ENCODE peak calls at places on chromosomes 12 and 14, in eight cellular contexts. One of them, this sample, is unnamed.

GRCh38 chr14:71130491-71131179 is 223.4 kb downstream of the PCNX1 start:
- DNase-seq in T-helper 1 cell: peak; percentile 25
- DNase-seq in stimulated activated CD8-positive, alpha-beta memory T cell treated with anti-CD3 and anti-CD28 coated beads, Interleukin-15, amount 100 ng/mL, for 4 hours: no peak
- DNase-seq in activated CD4-positive, alpha-beta T cell treated with anti-CD3 and anti-CD28 coated beads for 4 hours: no peak
- DNase-seq in endothelial cell of umbilical vein: peak; percentile 70
- DNase-seq in NCI-H748 treated with DMSO at 0.1 percent for 48 hours: no peak
- DNase-seq in midbrain: no peak
- DNase-seq in CD8-positive, alpha-beta memory T cell: no peak
- DNase-seq in this sample: no peak

GRCh38 chr12:70982991-70983390 is 62.5 kb upstream of the PTPRR start:
- DNase-seq in CD8-positive, alpha-beta memory T cell: no peak
- DNase-seq in activated CD4-positive, alpha-beta T cell treated with anti-CD3 and anti-CD28 coated beads for 4 hours: no peak
- DNase-seq in endothelial cell of umbilical vein: no peak
- DNase-seq in NCI-H748 treated with DMSO at 0.1 percent for 48 hours: no peak
- DNase-seq in T-helper 1 cell: no peak
- DNase-seq in midbrain: no peak
- DNase-seq in stimulated activated CD8-positive, alpha-beta memory T cell treated with anti-CD3 and anti-CD28 coated beads, Interleukin-15, amount 100 ng/mL, for 4 hours: no peak
- DNase-seq in this sample: no peak

GRCh38 chr12:2383276-2384028 is 330.7 kb downstream of the CACNA1C start:
- DNase-seq in stimulated activated CD8-positive, alpha-beta memory T cell treated with anti-CD3 and anti-CD28 coated beads, Interleukin-15, amount 100 ng/mL, for 4 hours: no peak
- DNase-seq in T-helper 1 cell: no peak
- DNase-seq in activated CD4-positive, alpha-beta T cell treated with anti-CD3 and anti-CD28 coated beads for 4 hours: no peak
- DNase-seq in midbrain: no peak
- DNase-seq in NCI-H748 treated with DMSO at 0.1 percent for 48 hours: no peak
- DNase-seq in endothelial cell of umbilical vein: no peak
- DNase-seq in CD8-positive, alpha-beta memory T cell: no peak
- DNase-seq in this sample: no peak

GRCh38 chr12:98894412-98895085 is 249.5 kb downstream of the APAF1 start:
- DNase-seq in T-helper 1 cell: no peak
- DNase-seq in midbrain: peak; percentile 75
- DNase-seq in CD8-positive, alpha-beta memory T cell: no peak
- DNase-seq in endothelial cell of umbilical vein: no peak
- DNase-seq in stimulated activated CD8-positive, alpha-beta memory T cell treated with anti-CD3 and anti-CD28 coated beads, Interleukin-15, amount 100 ng/mL, for 4 hours: no peak
- DNase-seq in activated CD4-positive, alpha-beta T cell treated with anti-CD3 and anti-CD28 coated beads for 4 hours: no peak
- DNase-seq in NCI-H748 treated with DMSO at 0.1 percent for 48 hours: no peak
- DNase-seq in this sample: no peak

GRCh38 chr12:99390707-99391106 is 256.8 kb upstream of the GARIN6 start:
- DNase-seq in stimulated activated CD8-positive, alpha-beta memory T cell treated with anti-CD3 and anti-CD28 coated beads, Interleukin-15, amount 100 ng/mL, for 4 hours: no peak
- DNase-seq in NCI-H748 treated with DMSO at 0.1 percent for 48 hours: no peak
- DNase-seq in T-helper 1 cell: no peak
- DNase-seq in CD8-positive, alpha-beta memory T cell: no peak
- DNase-seq in midbrain: no peak
- DNase-seq in activated CD4-positive, alpha-beta T cell treated with anti-CD3 and anti-CD28 coated beads for 4 hours: no peak
- DNase-seq in endothelial cell of umbilical vein: no peak
- DNase-seq in this sample: no peak

GRCh38 chr14:43687866-43688265 is 819.2 kb downstream of the FSCB start:
- DNase-seq in NCI-H748 treated with DMSO at 0.1 percent for 48 hours: no peak
- DNase-seq in T-helper 1 cell: no peak
- DNase-seq in stimulated activated CD8-positive, alpha-beta memory T cell treated with anti-CD3 and anti-CD28 coated beads, Interleukin-15, amount 100 ng/mL, for 4 hours: no peak
- DNase-seq in CD8-positive, alpha-beta memory T cell: no peak
- DNase-seq in midbrain: no peak
- DNase-seq in endothelial cell of umbilical vein: no peak
- DNase-seq in activated CD4-positive, alpha-beta T cell treated with anti-CD3 and anti-CD28 coated beads for 4 hours: no peak
- DNase-seq in this sample: no peak

GRCh38 chr12:98456583-98457573 is 58.5 kb upstream of the TMPO start:
- DNase-seq in CD8-positive, alpha-beta memory T cell: no peak
- DNase-seq in activated CD4-positive, alpha-beta T cell treated with anti-CD3 and anti-CD28 coated beads for 4 hours: peak; percentile 15
- DNase-seq in stimulated activated CD8-positive, alpha-beta memory T cell treated with anti-CD3 and anti-CD28 coated beads, Interleukin-15, amount 100 ng/mL, for 4 hours: no peak
- DNase-seq in T-helper 1 cell: peak; percentile 14
- DNase-seq in NCI-H748 treated with DMSO at 0.1 percent for 48 hours: peak; percentile 12
- DNase-seq in midbrain: no peak
- DNase-seq in endothelial cell of umbilical vein: peak; percentile 60
- DNase-seq in this sample: no peak

GRCh38 chr12:6222009-6222702 is 22.0 kb downstream of the CD9 start:
- DNase-seq in midbrain: peak; percentile 26
- DNase-seq in T-helper 1 cell: no peak
- DNase-seq in NCI-H748 treated with DMSO at 0.1 percent for 48 hours: no peak
- DNase-seq in activated CD4-positive, alpha-beta T cell treated with anti-CD3 and anti-CD28 coated beads for 4 hours: no peak
- DNase-seq in CD8-positive, alpha-beta memory T cell: no peak
- DNase-seq in endothelial cell of umbilical vein: peak; percentile 56
- DNase-seq in stimulated activated CD8-positive, alpha-beta memory T cell treated with anti-CD3 and anti-CD28 coated beads, Interleukin-15, amount 100 ng/mL, for 4 hours: no peak
- DNase-seq in this sample: no peak

GRCh38 chr12:91805031-91805430 is 340.6 kb downstream of the BTG1 start:
- DNase-seq in midbrain: no peak
- DNase-seq in CD8-positive, alpha-beta memory T cell: no peak
- DNase-seq in NCI-H748 treated with DMSO at 0.1 percent for 48 hours: no peak
- DNase-seq in activated CD4-positive, alpha-beta T cell treated with anti-CD3 and anti-CD28 coated beads for 4 hours: no peak
- DNase-seq in T-helper 1 cell: no peak
- DNase-seq in stimulated activated CD8-positive, alpha-beta memory T cell treated with anti-CD3 and anti-CD28 coated beads, Interleukin-15, amount 100 ng/mL, for 4 hours: no peak
- DNase-seq in endothelial cell of umbilical vein: no peak
- DNase-seq in this sample: no peak

GRCh38 chr12:108505121-108505520 is 10.0 kb upstream of the FICD start:
- DNase-seq in stimulated activated CD8-positive, alpha-beta memory T cell treated with anti-CD3 and anti-CD28 coated beads, Interleukin-15, amount 100 ng/mL, for 4 hours: no peak
- DNase-seq in T-helper 1 cell: no peak
- DNase-seq in endothelial cell of umbilical vein: no peak
- DNase-seq in midbrain: no peak
- DNase-seq in CD8-positive, alpha-beta memory T cell: no peak
- DNase-seq in activated CD4-positive, alpha-beta T cell treated with anti-CD3 and anti-CD28 coated beads for 4 hours: no peak
- DNase-seq in NCI-H748 treated with DMSO at 0.1 percent for 48 hours: peak; percentile 60
- DNase-seq in this sample: no peak

GRCh38 chr12:106135075-106135474 is 3.7 kb downstream of the NUAK1 start:
- DNase-seq in activated CD4-positive, alpha-beta T cell treated with anti-CD3 and anti-CD28 coated beads for 4 hours: no peak
- DNase-seq in T-helper 1 cell: no peak
- DNase-seq in endothelial cell of umbilical vein: no peak
- DNase-seq in stimulated activated CD8-positive, alpha-beta memory T cell treated with anti-CD3 and anti-CD28 coated beads, Interleukin-15, amount 100 ng/mL, for 4 hours: no peak
- DNase-seq in NCI-H748 treated with DMSO at 0.1 percent for 48 hours: no peak
- DNase-seq in CD8-positive, alpha-beta memory T cell: no peak
- DNase-seq in midbrain: peak; percentile 34
- DNase-seq in this sample: no peak

GRCh38 chr12:60235261-60235660 is 639.4 kb downstream of the SLC16A7 start:
- DNase-seq in stimulated activated CD8-positive, alpha-beta memory T cell treated with anti-CD3 and anti-CD28 coated beads, Interleukin-15, amount 100 ng/mL, for 4 hours: no peak
- DNase-seq in T-helper 1 cell: no peak
- DNase-seq in midbrain: no peak
- DNase-seq in CD8-positive, alpha-beta memory T cell: no peak
- DNase-seq in activated CD4-positive, alpha-beta T cell treated with anti-CD3 and anti-CD28 coated beads for 4 hours: no peak
- DNase-seq in endothelial cell of umbilical vein: no peak
- DNase-seq in NCI-H748 treated with DMSO at 0.1 percent for 48 hours: no peak
- DNase-seq in this sample: no peak

GRCh38 chr14:100641274-100641860 is 54.1 kb upstream of the BEGAIN start:
- DNase-seq in activated CD4-positive, alpha-beta T cell treated with anti-CD3 and anti-CD28 coated beads for 4 hours: no peak
- DNase-seq in T-helper 1 cell: no peak
- DNase-seq in endothelial cell of umbilical vein: no peak
- DNase-seq in NCI-H748 treated with DMSO at 0.1 percent for 48 hours: no peak
- DNase-seq in CD8-positive, alpha-beta memory T cell: no peak
- DNase-seq in stimulated activated CD8-positive, alpha-beta memory T cell treated with anti-CD3 and anti-CD28 coated beads, Interleukin-15, amount 100 ng/mL, for 4 hours: no peak
- DNase-seq in midbrain: no peak
- DNase-seq in this sample: no peak

GRCh38 chr14:74014299-74014698 is 4.8 kb downstream of the ENTPD5 start:
- DNase-seq in T-helper 1 cell: no peak
- DNase-seq in endothelial cell of umbilical vein: no peak
- DNase-seq in NCI-H748 treated with DMSO at 0.1 percent for 48 hours: no peak
- DNase-seq in activated CD4-positive, alpha-beta T cell treated with anti-CD3 and anti-CD28 coated beads for 4 hours: no peak
- DNase-seq in stimulated activated CD8-positive, alpha-beta memory T cell treated with anti-CD3 and anti-CD28 coated beads, Interleukin-15, amount 100 ng/mL, for 4 hours: no peak
- DNase-seq in CD8-positive, alpha-beta memory T cell: no peak
- DNase-seq in midbrain: no peak
- DNase-seq in this sample: no peak

GRCh38 chr14:71319646-71320045 is 412.4 kb downstream of the PCNX1 start:
- DNase-seq in endothelial cell of umbilical vein: no peak
- DNase-seq in midbrain: peak; percentile 60
- DNase-seq in CD8-positive, alpha-beta memory T cell: no peak
- DNase-seq in activated CD4-positive, alpha-beta T cell treated with anti-CD3 and anti-CD28 coated beads for 4 hours: peak; percentile 1
- DNase-seq in T-helper 1 cell: no peak
- DNase-seq in stimulated activated CD8-positive, alpha-beta memory T cell treated with anti-CD3 and anti-CD28 coated beads, Interleukin-15, amount 100 ng/mL, for 4 hours: no peak
- DNase-seq in NCI-H748 treated with DMSO at 0.1 percent for 48 hours: peak; percentile 47
- DNase-seq in this sample: no peak

GRCh38 chr12:119229837-119230236 is 51.1 kb downstream of the HSPB8 start:
- DNase-seq in NCI-H748 treated with DMSO at 0.1 percent for 48 hours: no peak
- DNase-seq in T-helper 1 cell: no peak
- DNase-seq in stimulated activated CD8-positive, alpha-beta memory T cell treated with anti-CD3 and anti-CD28 coated beads, Interleukin-15, amount 100 ng/mL, for 4 hours: no peak
- DNase-seq in CD8-positive, alpha-beta memory T cell: no peak
- DNase-seq in activated CD4-positive, alpha-beta T cell treated with anti-CD3 and anti-CD28 coated beads for 4 hours: no peak
- DNase-seq in midbrain: peak; percentile 53
- DNase-seq in endothelial cell of umbilical vein: peak; percentile 73
- DNase-seq in this sample: no peak

GRCh38 chr12:102571889-102572288 is 91.5 kb upstream of the IGF1 start:
- DNase-seq in endothelial cell of umbilical vein: no peak
- DNase-seq in activated CD4-positive, alpha-beta T cell treated with anti-CD3 and anti-CD28 coated beads for 4 hours: no peak
- DNase-seq in CD8-positive, alpha-beta memory T cell: no peak
- DNase-seq in stimulated activated CD8-positive, alpha-beta memory T cell treated with anti-CD3 and anti-CD28 coated beads, Interleukin-15, amount 100 ng/mL, for 4 hours: no peak
- DNase-seq in midbrain: no peak
- DNase-seq in NCI-H748 treated with DMSO at 0.1 percent for 48 hours: no peak
- DNase-seq in T-helper 1 cell: no peak
- DNase-seq in this sample: no peak

GRCh38 chr12:130413909-130414308 is 76.2 kb downstream of the PIWIL1 start:
- DNase-seq in T-helper 1 cell: no peak
- DNase-seq in NCI-H748 treated with DMSO at 0.1 percent for 48 hours: no peak
- DNase-seq in stimulated activated CD8-positive, alpha-beta memory T cell treated with anti-CD3 and anti-CD28 coated beads, Interleukin-15, amount 100 ng/mL, for 4 hours: no peak
- DNase-seq in endothelial cell of umbilical vein: no peak
- DNase-seq in CD8-positive, alpha-beta memory T cell: no peak
- DNase-seq in midbrain: no peak
- DNase-seq in activated CD4-positive, alpha-beta T cell treated with anti-CD3 and anti-CD28 coated beads for 4 hours: no peak
- DNase-seq in this sample: no peak

GRCh38 chr14:106665814-106666213 is 1139.4 kb downstream of the TMEM121 start:
- DNase-seq in CD8-positive, alpha-beta memory T cell: no peak
- DNase-seq in endothelial cell of umbilical vein: no peak
- DNase-seq in NCI-H748 treated with DMSO at 0.1 percent for 48 hours: no peak
- DNase-seq in stimulated activated CD8-positive, alpha-beta memory T cell treated with anti-CD3 and anti-CD28 coated beads, Interleukin-15, amount 100 ng/mL, for 4 hours: no peak
- DNase-seq in T-helper 1 cell: no peak
- DNase-seq in activated CD4-positive, alpha-beta T cell treated with anti-CD3 and anti-CD28 coated beads for 4 hours: no peak
- DNase-seq in midbrain: no peak
- DNase-seq in this sample: no peak

GRCh38 chr12:50351120-50352043 is 45.0 kb downstream of the FAM186A start:
- DNase-seq in CD8-positive, alpha-beta memory T cell: no peak
- DNase-seq in stimulated activated CD8-positive, alpha-beta memory T cell treated with anti-CD3 and anti-CD28 coated beads, Interleukin-15, amount 100 ng/mL, for 4 hours: no peak
- DNase-seq in activated CD4-positive, alpha-beta T cell treated with anti-CD3 and anti-CD28 coated beads for 4 hours: no peak
- DNase-seq in T-helper 1 cell: no peak
- DNase-seq in midbrain: no peak
- DNase-seq in NCI-H748 treated with DMSO at 0.1 percent for 48 hours: no peak
- DNase-seq in endothelial cell of umbilical vein: no peak
- DNase-seq in this sample: no peak

GRCh38 chr12:13882176-13882575 is 99.2 kb downstream of the GRIN2B start:
- DNase-seq in CD8-positive, alpha-beta memory T cell: no peak
- DNase-seq in T-helper 1 cell: no peak
- DNase-seq in NCI-H748 treated with DMSO at 0.1 percent for 48 hours: no peak
- DNase-seq in midbrain: no peak
- DNase-seq in activated CD4-positive, alpha-beta T cell treated with anti-CD3 and anti-CD28 coated beads for 4 hours: no peak
- DNase-seq in stimulated activated CD8-positive, alpha-beta memory T cell treated with anti-CD3 and anti-CD28 coated beads, Interleukin-15, amount 100 ng/mL, for 4 hours: no peak
- DNase-seq in endothelial cell of umbilical vein: no peak
- DNase-seq in this sample: no peak

GRCh38 chr12:44224399-44224798 is 388.5 kb downstream of the TMEM117 start:
- DNase-seq in activated CD4-positive, alpha-beta T cell treated with anti-CD3 and anti-CD28 coated beads for 4 hours: no peak
- DNase-seq in NCI-H748 treated with DMSO at 0.1 percent for 48 hours: no peak
- DNase-seq in CD8-positive, alpha-beta memory T cell: no peak
- DNase-seq in stimulated activated CD8-positive, alpha-beta memory T cell treated with anti-CD3 and anti-CD28 coated beads, Interleukin-15, amount 100 ng/mL, for 4 hours: no peak
- DNase-seq in T-helper 1 cell: no peak
- DNase-seq in midbrain: no peak
- DNase-seq in endothelial cell of umbilical vein: no peak
- DNase-seq in this sample: no peak

GRCh38 chr14:69711065-69711464 is 55.9 kb upstream of the SRSF5 start:
- DNase-seq in activated CD4-positive, alpha-beta T cell treated with anti-CD3 and anti-CD28 coated beads for 4 hours: no peak
- DNase-seq in CD8-positive, alpha-beta memory T cell: no peak
- DNase-seq in endothelial cell of umbilical vein: no peak
- DNase-seq in stimulated activated CD8-positive, alpha-beta memory T cell treated with anti-CD3 and anti-CD28 coated beads, Interleukin-15, amount 100 ng/mL, for 4 hours: no peak
- DNase-seq in T-helper 1 cell: no peak
- DNase-seq in NCI-H748 treated with DMSO at 0.1 percent for 48 hours: peak; percentile 78
- DNase-seq in midbrain: no peak
- DNase-seq in this sample: no peak

GRCh38 chr14:89638888-89639287 is 221.9 kb upstream of the FOXN3 start:
- DNase-seq in T-helper 1 cell: no peak
- DNase-seq in NCI-H748 treated with DMSO at 0.1 percent for 48 hours: no peak
- DNase-seq in midbrain: no peak
- DNase-seq in endothelial cell of umbilical vein: no peak
- DNase-seq in CD8-positive, alpha-beta memory T cell: no peak
- DNase-seq in activated CD4-positive, alpha-beta T cell treated with anti-CD3 and anti-CD28 coated beads for 4 hours: no peak
- DNase-seq in stimulated activated CD8-positive, alpha-beta memory T cell treated with anti-CD3 and anti-CD28 coated beads, Interleukin-15, amount 100 ng/mL, for 4 hours: no peak
- DNase-seq in this sample: no peak

GRCh38 chr12:126663304-126664094 is 1598.3 kb downstream of the AACS start:
- DNase-seq in endothelial cell of umbilical vein: no peak
- DNase-seq in T-helper 1 cell: peak; percentile 1
- DNase-seq in activated CD4-positive, alpha-beta T cell treated with anti-CD3 and anti-CD28 coated beads for 4 hours: no peak
- DNase-seq in stimulated activated CD8-positive, alpha-beta memory T cell treated with anti-CD3 and anti-CD28 coated beads, Interleukin-15, amount 100 ng/mL, for 4 hours: no peak
- DNase-seq in NCI-H748 treated with DMSO at 0.1 percent for 48 hours: peak; percentile 82
- DNase-seq in CD8-positive, alpha-beta memory T cell: no peak
- DNase-seq in midbrain: no peak
- DNase-seq in this sample: no peak

GRCh38 chr12:130016194-130016593 is 112.4 kb upstream of the TMEM132D start:
- DNase-seq in NCI-H748 treated with DMSO at 0.1 percent for 48 hours: no peak
- DNase-seq in activated CD4-positive, alpha-beta T cell treated with anti-CD3 and anti-CD28 coated beads for 4 hours: no peak
- DNase-seq in midbrain: no peak
- DNase-seq in endothelial cell of umbilical vein: no peak
- DNase-seq in T-helper 1 cell: no peak
- DNase-seq in CD8-positive, alpha-beta memory T cell: no peak
- DNase-seq in stimulated activated CD8-positive, alpha-beta memory T cell treated with anti-CD3 and anti-CD28 coated beads, Interleukin-15, amount 100 ng/mL, for 4 hours: no peak
- DNase-seq in this sample: no peak

GRCh38 chr12:25959069-25959961 is 833 bp downstream of the RASSF8 start:
- DNase-seq in stimulated activated CD8-positive, alpha-beta memory T cell treated with anti-CD3 and anti-CD28 coated beads, Interleukin-15, amount 100 ng/mL, for 4 hours: no peak
- DNase-seq in NCI-H748 treated with DMSO at 0.1 percent for 48 hours: peak; percentile 2
- DNase-seq in CD8-positive, alpha-beta memory T cell: no peak
- DNase-seq in endothelial cell of umbilical vein: peak; percentile 71
- DNase-seq in activated CD4-positive, alpha-beta T cell treated with anti-CD3 and anti-CD28 coated beads for 4 hours: no peak
- DNase-seq in midbrain: peak; percentile 66
- DNase-seq in T-helper 1 cell: peak; percentile 4
- DNase-seq in this sample: no peak

GRCh38 chr12:44779766-44780165 is 96.3 kb downstream of the NELL2 start:
- DNase-seq in CD8-positive, alpha-beta memory T cell: no peak
- DNase-seq in NCI-H748 treated with DMSO at 0.1 percent for 48 hours: no peak
- DNase-seq in midbrain: no peak
- DNase-seq in activated CD4-positive, alpha-beta T cell treated with anti-CD3 and anti-CD28 coated beads for 4 hours: no peak
- DNase-seq in endothelial cell of umbilical vein: no peak
- DNase-seq in stimulated activated CD8-positive, alpha-beta memory T cell treated with anti-CD3 and anti-CD28 coated beads, Interleukin-15, amount 100 ng/mL, for 4 hours: no peak
- DNase-seq in T-helper 1 cell: no peak
- DNase-seq in this sample: no peak

GRCh38 chr14:61864329-61864898 is 102.2 kb downstream of the SNAPC1 start:
- DNase-seq in stimulated activated CD8-positive, alpha-beta memory T cell treated with anti-CD3 and anti-CD28 coated beads, Interleukin-15, amount 100 ng/mL, for 4 hours: no peak
- DNase-seq in activated CD4-positive, alpha-beta T cell treated with anti-CD3 and anti-CD28 coated beads for 4 hours: no peak
- DNase-seq in endothelial cell of umbilical vein: no peak
- DNase-seq in midbrain: no peak
- DNase-seq in NCI-H748 treated with DMSO at 0.1 percent for 48 hours: no peak
- DNase-seq in T-helper 1 cell: no peak
- DNase-seq in CD8-positive, alpha-beta memory T cell: no peak
- DNase-seq in this sample: no peak

GRCh38 chr14:90483117-90483516 is 86.3 kb downstream of the CALM1 start:
- DNase-seq in endothelial cell of umbilical vein: no peak
- DNase-seq in activated CD4-positive, alpha-beta T cell treated with anti-CD3 and anti-CD28 coated beads for 4 hours: no peak
- DNase-seq in midbrain: no peak
- DNase-seq in CD8-positive, alpha-beta memory T cell: no peak
- DNase-seq in stimulated activated CD8-positive, alpha-beta memory T cell treated with anti-CD3 and anti-CD28 coated beads, Interleukin-15, amount 100 ng/mL, for 4 hours: no peak
- DNase-seq in NCI-H748 treated with DMSO at 0.1 percent for 48 hours: no peak
- DNase-seq in T-helper 1 cell: no peak
- DNase-seq in this sample: no peak

GRCh38 chr12:90065301-90065801 is 356.7 kb upstream of the ATP2B1 start:
- DNase-seq in activated CD4-positive, alpha-beta T cell treated with anti-CD3 and anti-CD28 coated beads for 4 hours: no peak
- DNase-seq in T-helper 1 cell: no peak
- DNase-seq in midbrain: no peak
- DNase-seq in endothelial cell of umbilical vein: peak; percentile 83
- DNase-seq in NCI-H748 treated with DMSO at 0.1 percent for 48 hours: peak; percentile 25
- DNase-seq in CD8-positive, alpha-beta memory T cell: no peak
- DNase-seq in stimulated activated CD8-positive, alpha-beta memory T cell treated with anti-CD3 and anti-CD28 coated beads, Interleukin-15, amount 100 ng/mL, for 4 hours: no peak
- DNase-seq in this sample: no peak

GRCh38 chr14:69543341-69544249 is 31.1 kb downstream of the CCDC177 start:
- DNase-seq in NCI-H748 treated with DMSO at 0.1 percent for 48 hours: no peak
- DNase-seq in T-helper 1 cell: peak; percentile 86
- DNase-seq in stimulated activated CD8-positive, alpha-beta memory T cell treated with anti-CD3 and anti-CD28 coated beads, Interleukin-15, amount 100 ng/mL, for 4 hours: no peak
- DNase-seq in CD8-positive, alpha-beta memory T cell: no peak
- DNase-seq in endothelial cell of umbilical vein: peak; percentile 33
- DNase-seq in activated CD4-positive, alpha-beta T cell treated with anti-CD3 and anti-CD28 coated beads for 4 hours: peak; percentile 9
- DNase-seq in midbrain: no peak
- DNase-seq in this sample: peak; percentile 3

GRCh38 chr12:19850341-19851065 is 411.2 kb downstream of the AEBP2 start:
- DNase-seq in CD8-positive, alpha-beta memory T cell: no peak
- DNase-seq in NCI-H748 treated with DMSO at 0.1 percent for 48 hours: no peak
- DNase-seq in endothelial cell of umbilical vein: no peak
- DNase-seq in T-helper 1 cell: no peak
- DNase-seq in stimulated activated CD8-positive, alpha-beta memory T cell treated with anti-CD3 and anti-CD28 coated beads, Interleukin-15, amount 100 ng/mL, for 4 hours: no peak
- DNase-seq in midbrain: no peak
- DNase-seq in activated CD4-positive, alpha-beta T cell treated with anti-CD3 and anti-CD28 coated beads for 4 hours: no peak
- DNase-seq in this sample: no peak

GRCh38 chr12:94872671-94873367 is 130.7 kb downstream of the NDUFA12 start:
- DNase-seq in NCI-H748 treated with DMSO at 0.1 percent for 48 hours: no peak
- DNase-seq in midbrain: no peak
- DNase-seq in T-helper 1 cell: no peak
- DNase-seq in endothelial cell of umbilical vein: no peak
- DNase-seq in activated CD4-positive, alpha-beta T cell treated with anti-CD3 and anti-CD28 coated beads for 4 hours: no peak
- DNase-seq in stimulated activated CD8-positive, alpha-beta memory T cell treated with anti-CD3 and anti-CD28 coated beads, Interleukin-15, amount 100 ng/mL, for 4 hours: no peak
- DNase-seq in CD8-positive, alpha-beta memory T cell: no peak
- DNase-seq in this sample: no peak

This sample was measured in activated T-helper 9 cell treated with anti-CD3 and anti-CD28 coated beads, Interleukin-2, amount 50 U/mL, for 16 hours.